ENCODE peak calls at places on chromosome 22, in four cellular contexts. O, X, G and M are unnamed samples.

GRCh38 chr22:48585916-48586798 is 1241.5 kb downstream of the BRD1 start:
- DNase-seq in O (no peak), X (no peak), G (no peak), M (no peak)

GRCh38 chr22:38317237-38317994 is at the start of gene CSNK1E:
- DNase-seq in O (peak), X (peak), G (peak), M (peak)

GRCh38 chr22:37378642-37379058 is 48.6 kb downstream of the ELFN2 start:
- DNase-seq in O (no peak), X (no peak), G (no peak), M (peak)

GRCh38 chr22:21975273-21975672 is 7.3 kb downstream of the TOP3B start:
- DNase-seq in O (no peak), X (no peak), G (no peak), M (no peak)

GRCh38 chr22:42061041-42061440 is 9.6 kb downstream of the NAGA start:
- DNase-seq in O (peak), X (no peak), G (no peak), M (no peak)

GRCh38 chr22:42442746-42443145 is 10.5 kb upstream of the NFAM1 start:
- DNase-seq in O (no peak), X (no peak), G (no peak), M (no peak)

GRCh38 chr22:37377927-37378326 is 49.4 kb downstream of the ELFN2 start:
- DNase-seq in O (no peak), X (no peak), G (no peak), M (no peak)

GRCh38 chr22:19043111-19044085 is 78.8 kb downstream of the DGCR2 start:
- DNase-seq in O (no peak), X (no peak), G (no peak), M (no peak)

GRCh38 chr22:49936018-49936972 is 17.9 kb downstream of the CRELD2 start:
- DNase-seq in O (peak), X (peak), G (peak), M (peak)

GRCh38 chr22:48389916-48390315 is 1437.8 kb downstream of the BRD1 start:
- DNase-seq in O (no peak), X (no peak), G (no peak), M (no peak)

GRCh38 chr22:44838316-44839016 is 86.1 kb downstream of the ARHGAP8 start:
- DNase-seq in O (no peak), X (no peak), G (no peak), M (no peak)

GRCh38 chr22:49099496-49100124 is 728.1 kb downstream of the BRD1 start:
- DNase-seq in O (no peak), X (no peak), G (no peak), M (no peak)

GRCh38 chr22:26568207-26568706 is 21.7 kb downstream of the TPST2 start:
- DNase-seq in O (no peak), X (peak), G (no peak), M (peak)

GRCh38 chr22:37681001-37681424 is 5.1 kb upstream of the NOL12 start:
- DNase-seq in O (no peak), X (peak), G (no peak), M (peak)

GRCh38 chr22:38067028-38067415 is 9.8 kb downstream of the PICK1 start:
- DNase-seq in O (no peak), X (no peak), G (no peak), M (no peak)

GRCh38 chr22:48096846-48097665 is 1334.6 kb downstream of the TBC1D22A start:
- DNase-seq in O (no peak), X (no peak), G (no peak), M (no peak)

GRCh38 chr22:35894937-35895708 is 133.5 kb downstream of the RBFOX2 start:
- DNase-seq in O (no peak), X (peak), G (peak), M (peak)

GRCh38 chr22:48367731-48368130 is 1459.9 kb downstream of the BRD1 start:
- DNase-seq in O (no peak), X (no peak), G (no peak), M (no peak)

GRCh38 chr22:43228330-43228729 is 41.4 kb upstream of the TTLL12 start:
- DNase-seq in O (peak), X (peak), G (no peak), M (peak)

GRCh38 chr22:37201066-37201820 is 11.0 kb downstream of the SSTR3 start:
- DNase-seq in O (no peak), X (no peak), G (no peak), M (no peak)

GRCh38 chr22:40397436-40397835 is 27.0 kb downstream of the SGSM3 start:
- DNase-seq in O (no peak), X (no peak), G (no peak), M (peak)

GRCh38 chr22:34950480-34950879 is 115.5 kb upstream of the ISX start:
- DNase-seq in O (no peak), X (no peak), G (no peak), M (no peak)